ENCODE peak calls at places on chromosomes 16 and 17, in five cellular contexts. R, P, I, D and A are unnamed samples.

GRCh38 chr17:17824119-17824779 is 12.5 kb downstream of the SREBF1 start:
- DNase-seq in R (no peak), P (no peak), I (no peak), D (no peak), A (no peak)

GRCh38 chr16:21568502-21569189 is 30.7 kb upstream of the METTL9 start:
- DNase-seq in R (peak), P (peak), I (no peak), D (peak), A (no peak)

GRCh38 chr17:50380369-50381259 is 7.6 kb downstream of the EME1 start:
- DNase-seq in R (no peak), P (no peak), I (no peak), D (peak), A (no peak)

GRCh38 chr17:43860077-43860725 is 13.2 kb downstream of the CD300LG start:
- DNase-seq in R (peak), P (no peak), I (peak), D (peak), A (no peak)

GRCh38 chr16:67571981-67572431 is 9.7 kb downstream of the CTCF start:
- DNase-seq in R (no peak), P (no peak), I (peak), D (peak), A (no peak)

GRCh38 chr17:64413505-64413904 is 22.8 kb upstream of the PECAM1 start:
- DNase-seq in R (peak), P (peak), I (no peak), D (no peak), A (no peak)

GRCh38 chr17:49822829-49823228 is 25.0 kb downstream of the TAC4 start:
- DNase-seq in R (peak), P (no peak), I (peak), D (no peak), A (no peak)

GRCh38 chr17:82020874-82021727 is 1.6 kb downstream of the CENPX start:
- DNase-seq in R (peak), P (peak), I (peak), D (peak), A (no peak)

GRCh38 chr17:79655672-79656290 is 44.9 kb upstream of the RBFOX3 start:
- DNase-seq in R (no peak), P (no peak), I (no peak), D (no peak), A (peak)

GRCh38 chr16:50303041-50303604 is 36.8 kb downstream of the ADCY7 start:
- DNase-seq in R (peak), P (no peak), I (peak), D (peak), A (no peak)

GRCh38 chr16:62965831-62966230 is 929.6 kb upstream of the CDH8 start:
- DNase-seq in R (no peak), P (no peak), I (no peak), D (no peak), A (no peak)

GRCh38 chr17:76416899-76417298 is 32.5 kb downstream of the SPHK1 start:
- DNase-seq in R (no peak), P (no peak), I (no peak), D (no peak), A (no peak)

GRCh38 chr17:78995761-78996451 is 13.7 kb downstream of the CANT1 start:
- DNase-seq in R (peak), P (no peak), I (no peak), D (no peak), A (no peak)

GRCh38 chr17:76261421-76262215 is 3.5 kb upstream of the UBALD2 start:
- DNase-seq in R (no peak), P (no peak), I (no peak), D (peak), A (no peak)

GRCh38 chr16:84553873-84554399 is 49.5 kb upstream of the MEAK7 start:
- DNase-seq in R (peak), P (no peak), I (no peak), D (no peak), A (peak)

GRCh38 chr17:82932146-82933005 is 92.6 kb upstream of the ZNF750 start:
- DNase-seq in R (peak), P (no peak), I (peak), D (peak), A (no peak)

GRCh38 chr16:25089346-25089745 is 22.2 kb upstream of the LCMT1 start:
- DNase-seq in R (peak), P (peak), I (no peak), D (no peak), A (no peak)

GRCh38 chr17:38509008-38509771 is 80.9 kb downstream of the ARHGAP23 start:
- DNase-seq in R (peak), P (peak), I (peak), D (peak), A (peak)

GRCh38 chr16:66267287-66268137 is 99.0 kb upstream of the CDH5 start:
- DNase-seq in R (peak), P (no peak), I (no peak), D (no peak), A (no peak)